ENCODE peak calls at places on chromosomes 11 and 22, in five cellular contexts. R, C, X, D and T are unnamed samples.
A peak's percentile ranks its signal among the peaks of the same experiment; 100 is the strongest.

GRCh38 chr11:32081129-32081641 is 9.7 kb upstream of the RCN1 start:
- DNase-seq in R (no peak), C (no peak), X (peak; percentile 23), D (peak; percentile 18), T (no peak)

GRCh38 chr22:44019416-44019815 is 4.7 kb upstream of the PARVB start:
- DNase-seq in R (no peak), C (no peak), X (no peak), D (no peak), T (no peak)

GRCh38 chr11:60221706-60222105 is 21.2 kb downstream of the MS4A4E start:
- DNase-seq in R (no peak), C (no peak), X (no peak), D (no peak), T (no peak)

GRCh38 chr11:126282361-126282741 is 542 bp upstream of the TIRAP start:
- DNase-seq in R (peak; percentile 36), C (peak; percentile 20), X (peak; percentile 47), D (peak; percentile 62), T (no peak)

GRCh38 chr22:29458551-29458950 is 20.2 kb downstream of the RFPL1 start:
- DNase-seq in R (no peak), C (no peak), X (no peak), D (no peak), T (no peak)

GRCh38 chr11:100832851-100833250 is 145.8 kb downstream of the ARHGAP42 start:
- DNase-seq in R (no peak), C (no peak), X (no peak), D (no peak), T (no peak)

GRCh38 chr11:37352485-37352884 is 754.4 kb upstream of the RAG2 start:
- DNase-seq in R (no peak), C (no peak), X (no peak), D (no peak), T (no peak)

GRCh38 chr22:43993072-43993760 is 30.9 kb upstream of the PARVB start:
- DNase-seq in R (peak; percentile 61), C (peak; percentile 29), X (peak; percentile 38), D (peak; percentile 45), T (no peak)

GRCh38 chr22:39517470-39517869 is 2.9 kb upstream of the ATF4 start:
- DNase-seq in R (no peak), C (no peak), X (no peak), D (no peak), T (no peak)

GRCh38 chr11:100903284-100903683 is 216.2 kb downstream of the ARHGAP42 start:
- DNase-seq in R (no peak), C (no peak), X (no peak), D (no peak), T (no peak)

GRCh38 chr11:128615076-128615475 is 27.7 kb upstream of the ETS1 start:
- DNase-seq in R (no peak), C (no peak), X (no peak), D (no peak), T (no peak)

GRCh38 chr11:35623708-35624168 is 5.5 kb downstream of the FJX1 start:
- DNase-seq in R (no peak), C (no peak), X (no peak), D (no peak), T (no peak)

DNA sequence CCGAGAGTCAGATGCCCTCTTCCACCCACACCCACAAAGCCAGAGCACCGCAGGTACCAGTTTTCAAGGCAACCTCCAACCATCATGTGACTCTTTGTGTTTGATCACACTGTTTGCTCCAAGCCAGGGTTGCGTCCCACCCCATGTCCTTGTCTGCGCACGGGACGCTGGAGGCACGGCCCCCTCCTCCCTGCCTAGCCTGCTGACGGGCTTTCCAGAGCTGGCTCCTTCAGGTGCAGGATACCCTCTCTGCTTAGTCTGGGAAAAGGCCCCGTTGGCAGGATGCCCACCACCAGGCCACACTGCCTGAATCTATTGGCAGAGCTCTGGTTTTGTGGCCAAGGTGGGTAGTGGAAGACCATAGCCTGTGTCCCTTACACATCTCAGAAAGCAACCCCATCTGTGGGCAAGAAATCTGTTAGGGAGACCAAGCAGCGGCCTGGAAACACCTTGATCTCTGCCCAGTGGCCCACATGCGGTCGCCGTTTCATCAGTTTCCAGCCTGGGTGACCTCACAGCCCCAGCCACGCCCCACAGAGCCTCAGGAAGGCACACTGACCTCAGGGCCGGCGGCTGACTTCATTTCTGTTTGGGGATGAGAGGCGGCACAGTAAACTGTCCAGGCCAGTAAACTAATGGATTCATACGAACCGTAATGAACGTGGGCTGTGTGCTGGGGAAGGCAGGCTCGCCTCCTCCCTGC is 25.9 kb downstream of the CDPF1 start:
- DNase-seq in R (no peak), C (no peak), X (no peak), D (no peak), T (no peak)
- H3K4me3 ChIP-seq in R (no peak overlapping the region), C (no peak overlapping the region), X (no peak overlapping the region), D (no peak overlapping the region), T (no peak overlapping the region)

GRCh38 chr11:8684600-8685290 is 2.2 kb downstream of the RPL27A start:
- DNase-seq in R (no peak), C (no peak), X (no peak), D (no peak), T (no peak)

GRCh38 chr11:8685820-8686219 is 3.2 kb downstream of the RPL27A start:
- DNase-seq in R (no peak), C (no peak), X (no peak), D (no peak), T (no peak)

GRCh38 chr11:8685306-8685705 is 2.7 kb downstream of the RPL27A start:
- DNase-seq in R (no peak), C (no peak), X (no peak), D (no peak), T (no peak)

GRCh38 chr11:8688414-8689362 is 6.1 kb downstream of the RPL27A start:
- DNase-seq in R (peak; percentile 86), C (peak; percentile 92), X (peak; percentile 95), D (peak; percentile 93), T (peak; percentile 96)

GRCh38 chr11:8686325-8686724 is 3.7 kb downstream of the RPL27A start:
- DNase-seq in R (no peak), C (no peak), X (no peak), D (no peak), T (peak; percentile 19)
- TF ChIP-seq CTCF in R (no peak), C (no peak), X (no peak), D (no peak), T (no peak)

GRCh38 chr11:58576792-58577440 is 1.3 kb upstream of the LPXN start:
- DNase-seq in R (no peak), C (no peak), X (no peak), D (no peak), T (no peak)

GRCh38 chr11:58577441-58578135 is 1.3 kb upstream of the ZFP91 start:
- DNase-seq in R (peak; percentile 76), C (peak; percentile 45), X (peak; percentile 49), D (peak; percentile 35), T (no peak)

GRCh38 chr11:58574851-58575250 is 805 bp downstream of the LPXN start:
- DNase-seq in R (no peak), C (no peak), X (no peak), D (no peak), T (no peak)

GRCh38 chr11:58575377-58576020 is at the start of gene LPXN:
- DNase-seq in R (peak; percentile 63), C (no peak), X (no peak), D (no peak), T (no peak)

GRCh38 chr11:58573451-58574104 is 2.1 kb downstream of the LPXN start:
- DNase-seq in R (peak; percentile 59), C (peak; percentile 22), X (peak; percentile 36), D (peak; percentile 47), T (no peak)
- H3K27ac ChIP-seq in R (peak overlapping the region; percentile 99), C (peak overlapping the region; percentile 63), X (peak overlapping the region; percentile 48), D (peak overlapping the region; percentile 51), T (peak overlapping the region; percentile 85)

GRCh38 chr22:37486224-37486845 is at the start of gene MFNG:
- DNase-seq in R (peak; percentile 77), C (peak; percentile 45), X (peak; percentile 75), D (peak; percentile 70), T (no peak)

GRCh38 chr22:37483594-37484114 is 2.5 kb downstream of the MFNG start:
- DNase-seq in R (no peak), C (no peak), X (no peak), D (no peak), T (no peak)

GRCh38 chr22:37484115-37485005 is 1.8 kb downstream of the MFNG start:
- DNase-seq in R (peak; percentile 88), C (peak; percentile 47), X (peak; percentile 78), D (peak; percentile 80), T (no peak)

GRCh38 chr22:37485714-37486223 is 415 bp downstream of the MFNG start:
- DNase-seq in R (peak; percentile 31), C (no peak), X (no peak), D (no peak), T (no peak)

DNA sequence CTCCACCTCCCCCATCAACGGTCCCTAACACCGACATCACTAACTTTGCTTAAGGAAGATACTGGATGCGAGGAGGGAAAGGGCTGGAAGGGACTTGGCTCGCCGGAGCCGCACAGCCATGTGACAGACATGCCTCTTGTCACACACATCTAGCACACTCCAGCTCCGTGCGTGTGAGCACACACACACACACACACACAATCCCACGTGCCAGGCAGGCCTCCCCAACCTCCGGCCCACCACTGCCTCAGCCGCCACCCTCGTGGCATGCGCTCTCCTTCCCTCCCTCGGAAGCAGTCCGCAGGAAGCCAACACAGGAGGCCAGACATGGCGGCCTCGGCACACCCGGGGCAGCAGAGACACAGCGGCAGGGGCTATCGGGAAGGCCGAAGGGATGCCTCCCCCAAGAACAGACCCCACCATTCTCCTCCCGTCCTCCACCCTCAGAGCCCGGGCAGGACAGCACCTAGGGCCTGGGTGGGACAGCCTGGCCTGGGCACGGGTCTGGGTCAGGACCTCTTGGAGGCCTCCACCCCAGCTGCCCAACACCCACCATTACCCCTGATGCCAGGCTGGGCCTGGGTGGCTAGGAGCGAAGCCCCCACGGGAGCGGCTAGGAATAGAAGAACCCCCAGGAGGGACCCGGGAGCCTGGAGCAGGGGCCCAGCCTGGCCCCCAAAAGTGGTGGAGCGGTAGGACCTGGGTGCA is 1.0 kb downstream of the MFNG start:
- DNase-seq in R (peak; percentile 68), C (no peak), X (peak; percentile 50), D (no peak), T (no peak)
- H3K4me3 ChIP-seq in R (peak overlapping the region; percentile 73), C (peak overlapping the region; percentile 53), X (peak overlapping the region; percentile 77), D (peak overlapping the region; percentile 67), T (peak overlapping the region; percentile 64)

GRCh38 chr22:31199187-31199586 is 12.9 kb upstream of the LIMK2 start:
- DNase-seq in R (no peak), C (no peak), X (no peak), D (no peak), T (no peak)
- TF ChIP-seq CTCF in R (no peak), C (no peak), X (no peak), D (peak; percentile 37), T (no peak)

GRCh38 chr11:110076388-110076965 is 16.7 kb upstream of the ZC3H12C start:
- DNase-seq in R (no peak), C (no peak), X (no peak), D (no peak), T (no peak)

GRCh38 chr11:110075822-110076208 is 17.4 kb upstream of the ZC3H12C start:
- DNase-seq in R (no peak), C (no peak), X (no peak), D (no peak), T (no peak)

GRCh38 chr11:110077866-110078325 is 15.3 kb upstream of the ZC3H12C start:
- DNase-seq in R (no peak), C (no peak), X (no peak), D (no peak), T (no peak)

GRCh38 chr11:110078923-110079544 is 14.2 kb upstream of the ZC3H12C start:
- DNase-seq in R (no peak), C (no peak), X (no peak), D (no peak), T (no peak)

GRCh38 chr11:110077318-110077717 is 15.9 kb upstream of the ZC3H12C start:
- DNase-seq in R (no peak), C (no peak), X (no peak), D (no peak), T (no peak)
- H3K27ac ChIP-seq in R (no peak overlapping the region), C (no peak overlapping the region), X (no peak overlapping the region), D (no peak overlapping the region), T (no peak overlapping the region)

GRCh38 chr11:121194731-121195596 is 93.9 kb downstream of the TECTA start:
- DNase-seq in R (peak; percentile 58), C (peak; percentile 14), X (peak; percentile 29), D (no peak), T (no peak)
- H3K4me3 ChIP-seq in R (no peak overlapping the region), C (no peak overlapping the region), X (no peak overlapping the region), D (no peak overlapping the region), T (peak overlapping the region; percentile 13)